ENCODE peak calls at places on chromosomes 5 and 9, in nine cellular contexts. W, X, P, U, O, A, D, G and H are unnamed samples.

GRCh38 chr9:98614941-98615340 is 93.8 kb downstream of the GABBR2 start:
- DNase-seq in P (no peak), G (no peak), A (no peak), U (no peak), O (no peak), D (no peak), X (no peak), W (no peak), H (no peak)

GRCh38 chr5:135272311-135272805 is 126.7 kb downstream of the MACROH2A1 start:
- DNase-seq in X (no peak), W (no peak), P (no peak), U (no peak), D (no peak), O (no peak), A (no peak), G (no peak), H (no peak)

GRCh38 chr9:76463211-76463610 is 4.2 kb downstream of the GCNT1 start:
- DNase-seq in D (no peak), A (no peak), G (no peak), W (no peak), O (no peak), X (no peak), U (no peak), P (no peak), H (no peak)

GRCh38 chr9:127034691-127035090 is 87.7 kb downstream of the ANGPTL2 start:
- DNase-seq in W (no peak), O (no peak), U (no peak), D (no peak), A (no peak), P (no peak), G (no peak), X (no peak), H (no peak)

GRCh38 chr9:75624984-75625383 is 265.5 kb upstream of the PCSK5 start:
- DNase-seq in A (no peak), U (no peak), D (no peak), W (no peak), P (no peak), O (no peak), G (no peak), X (no peak), H (no peak)

GRCh38 chr9:35718726-35719511 is 13.1 kb downstream of the TLN1 start:
- DNase-seq in O (no peak), A (no peak), W (no peak), U (no peak), P (no peak), D (no peak), X (no peak), G (no peak), H (no peak)

GRCh38 chr9:107137495-107138202 is 145.4 kb upstream of the RAD23B start:
- DNase-seq in O (no peak), G (peak), A (peak), P (peak), U (peak), W (no peak), X (peak), D (no peak), H (no peak)

GRCh38 chr5:147168578-147169327 is 66.1 kb upstream of the STK32A start:
- DNase-seq in D (no peak), P (peak), W (no peak), X (peak), O (no peak), U (no peak), G (no peak), A (no peak), H (no peak)

GRCh38 chr5:45521067-45521466 is 175.1 kb downstream of the HCN1 start:
- DNase-seq in X (no peak), D (peak), U (peak), A (peak), W (no peak), O (no peak), G (peak), P (no peak), H (peak)

GRCh38 chr5:74934949-74935751 is 69.0 kb upstream of the FAM169A start:
- DNase-seq in P (peak), X (peak), A (no peak), O (no peak), D (no peak), G (no peak), U (peak), W (no peak), H (peak)